ENCODE peak calls at places on chromosomes 6 and 20, in ten cellular contexts. J is stomach; P is heart left ventricle; I is A673; Q is CD8-positive, alpha-beta T cell; N is cardiac muscle cell; F is brain microvascular endothelial cell; Z is H7; A is neural progenitor cell; H is mammary epithelial cell. U is an unnamed sample. For H3K36me3, the result is how much of the 10 kb centered on the place peaks cover.

GRCh38 chr20:49210101-49210749 is 9.0 kb upstream of the DDX27 start:
- DNase-seq in J (no peak), P (no peak), I (no peak), Q (no peak), N (no peak), F (no peak), Z (no peak), A (no peak), H (no peak), U (no peak)

GRCh38 chr6:3719462-3720308 is 31.8 kb downstream of the PXDC1 start:
- DNase-seq in J (no peak), P (no peak), I (no peak), Q (no peak), N (no peak), F (no peak), Z (no peak), A (no peak), H (no peak), U (no peak)

GRCh38 chr20:50552979-50553378 is 42.8 kb downstream of the PTPN1 start:
- DNase-seq in J (no peak), P (no peak), I (no peak), Q (no peak), N (no peak), F (no peak), Z (no peak), A (no peak), H (no peak), U (no peak)

GRCh38 chr6:52263709-52264320 is 19.5 kb upstream of the IL17F start:
- DNase-seq in J (peak), P (peak), I (peak), Q (peak), N (peak), F (peak), Z (peak), A (peak), H (peak), U (peak)

GRCh38 chr6:151695181-151695580 is 112.3 kb upstream of the ESR1 start:
- DNase-seq in J (no peak), P (no peak), I (no peak), Q (no peak), N (no peak), F (no peak), Z (no peak), A (no peak), H (peak), U (no peak)

GRCh38 chr6:110558575-110558974 is 82.2 kb upstream of the SLC22A16 start:
- DNase-seq in J (no peak), P (no peak), I (no peak), Q (no peak), N (no peak), F (no peak), Z (no peak), A (no peak), H (no peak), U (no peak)

GRCh38 chr6:87902383-87902782 is 145.3 kb upstream of the SPACA1 start:
- DNase-seq in J (no peak), P (no peak), I (no peak), Q (no peak), N (no peak), F (no peak), Z (no peak), A (no peak), H (no peak), U (no peak)

GRCh38 chr6:7758456-7758855 is 32.6 kb downstream of the BMP6 start:
- DNase-seq in J (no peak), P (no peak), I (no peak), Q (no peak), N (peak), F (peak), Z (no peak), A (no peak), H (peak), U (no peak)

GRCh38 chr6:123604067-123604466 is 32.7 kb downstream of the TRDN start:
- DNase-seq in J (no peak), P (no peak), I (no peak), Q (no peak), N (no peak), F (no peak), Z (no peak), A (peak), H (no peak), U (no peak)

GRCh38 chr6:165876568-165876967 is 213.5 kb upstream of the PDE10A start:
- DNase-seq in J (no peak), P (peak), I (no peak), Q (no peak), N (peak), F (peak), Z (no peak), A (no peak), H (no peak), U (peak)

GRCh38 chr20:19978511-19979210 is 38.5 kb upstream of the NAA20 start:
- DNase-seq in J (no peak), P (peak), I (no peak), Q (no peak), N (no peak), F (no peak), Z (no peak), A (no peak), H (no peak), U (no peak)

GRCh38 chr20:22861231-22861980 is 173.7 kb upstream of the SSTR4 start:
- DNase-seq in J (no peak), P (no peak), I (no peak), Q (no peak), N (peak), F (peak), Z (no peak), A (no peak), H (no peak), U (no peak)

GRCh38 chr6:107304421-107305025 is 154.8 kb downstream of the PDSS2 start:
- DNase-seq in J (no peak), P (no peak), I (no peak), Q (no peak), N (no peak), F (peak), Z (no peak), A (no peak), H (peak), U (no peak)

GRCh38 chr6:169296622-169297021 is 43.0 kb upstream of the THBS2 start:
- DNase-seq in J (no peak), P (no peak), I (no peak), Q (no peak), N (no peak), F (no peak), Z (no peak), A (no peak), H (no peak), U (no peak)

GRCh38 chr20:11252447-11252846 is 578.6 kb upstream of the JAG1 start:
- DNase-seq in J (no peak), P (no peak), I (no peak), Q (no peak), N (no peak), F (no peak), Z (no peak), A (no peak), H (no peak), U (no peak)

GRCh38 chr20:15047100-15047499 is 709.7 kb upstream of the FLRT3 start:
- DNase-seq in J (no peak), P (no peak), I (no peak), Q (no peak), N (no peak), F (no peak), Z (no peak), A (no peak), H (no peak), U (no peak)

GRCh38 chr6:52176550-52176949 is 9.6 kb upstream of the IL17A start:
- DNase-seq in J (no peak), P (no peak), I (no peak), Q (no peak), N (no peak), F (no peak), Z (no peak), A (no peak), H (no peak), U (no peak)

GRCh38 chr20:47487175-47487917 is 14.3 kb upstream of the NCOA3 start:
- DNase-seq in J (no peak), P (no peak), I (no peak), Q (no peak), N (peak), F (peak), Z (no peak), A (no peak), H (peak), U (no peak)

GRCh38 chr20:2246081-2246491 is 49.7 kb upstream of the TGM3 start:
- DNase-seq in J (no peak), P (no peak), I (peak), Q (no peak), N (no peak), F (no peak), Z (peak), A (peak), H (no peak), U (no peak)

GRCh38 chr6:142420822-142421221 is 119.0 kb downstream of the ADGRG6 start:
- DNase-seq in J (no peak), P (no peak), I (no peak), Q (no peak), N (no peak), F (no peak), Z (no peak), A (no peak), H (no peak), U (no peak)

GRCh38 chr6:37788259-37788658 is 31.3 kb upstream of the ZFAND3 start:
- DNase-seq in J (no peak), P (no peak), I (no peak), Q (no peak), N (no peak), F (no peak), Z (no peak), A (no peak), H (peak), U (no peak)

GRCh38 chr6:14121936-14122344 is 4.4 kb downstream of the CD83 start:
- DNase-seq in J (no peak), P (peak), I (no peak), Q (no peak), N (no peak), F (no peak), Z (no peak), A (no peak), H (no peak), U (no peak)

GRCh38 chr6:104486003-104486402 is 373.7 kb downstream of the HACE1 start:
- DNase-seq in J (no peak), P (no peak), I (peak), Q (no peak), N (no peak), F (no peak), Z (no peak), A (no peak), H (no peak), U (no peak)

GRCh38 chr6:90610671-90611542 is 24.0 kb upstream of the MAP3K7 start:
- DNase-seq in J (no peak), P (peak), I (peak), Q (no peak), N (peak), F (peak), Z (peak), A (peak), H (peak), U (peak)

GRCh38 chr6:138526822-138527235 is 27.5 kb upstream of the NHSL1 start:
- DNase-seq in J (no peak), P (no peak), I (peak), Q (no peak), N (peak), F (no peak), Z (no peak), A (peak), H (no peak), U (no peak)

GRCh38 chr20:36645353-36645752 is 643 bp downstream of the SLA2 start:
- DNase-seq in J (no peak), P (no peak), I (no peak), Q (no peak), N (no peak), F (no peak), Z (no peak), A (no peak), H (no peak), U (no peak)

GRCh38 chr6:13469688-13470087 is 17.7 kb downstream of the GFOD1 start:
- DNase-seq in J (no peak), P (no peak), I (no peak), Q (no peak), N (no peak), F (no peak), Z (no peak), A (no peak), H (no peak), U (no peak)

GRCh38 chr6:11318835-11319813 is 86.7 kb upstream of the NEDD9 start:
- DNase-seq in J (no peak), P (no peak), I (no peak), Q (no peak), N (no peak), F (no peak), Z (no peak), A (no peak), H (peak), U (no peak)

GRCh38 chr20:13384132-13384531 is 163.1 kb downstream of the ISM1 start:
- DNase-seq in J (no peak), P (no peak), I (no peak), Q (no peak), N (no peak), F (no peak), Z (no peak), A (no peak), H (no peak), U (no peak)

GRCh38 chr20:13382786-13383185 is 161.7 kb downstream of the ISM1 start:
- DNase-seq in J (no peak), P (no peak), I (no peak), Q (no peak), N (no peak), F (no peak), Z (no peak), A (no peak), H (no peak), U (no peak)
- H3K36me3 ChIP-seq in J (under half), P (under half), I (under half), Q (under half), N (under half), F (under half), Z (under half), A (under half), H (under half), U (under half)

GRCh38 chr20:62854121-62854520 is 7.5 kb downstream of the TCFL5 start:
- DNase-seq in J (no peak), P (no peak), I (no peak), Q (no peak), N (no peak), F (no peak), Z (no peak), A (no peak), H (no peak), U (no peak)
- H3K36me3 ChIP-seq in J (half or more), P (under half), I (half or more), Q (under half), N (under half), F (under half), Z (under half), A (under half), H (under half), U (under half)

GRCh38 chr20:478010-478948 is 15.9 kb upstream of the TBC1D20 start:
- DNase-seq in J (no peak), P (no peak), I (peak), Q (no peak), N (peak), F (peak), Z (no peak), A (no peak), H (peak), U (no peak)

GRCh38 chr20:481167-481566 is 18.8 kb upstream of the TBC1D20 start:
- DNase-seq in J (no peak), P (no peak), I (no peak), Q (no peak), N (no peak), F (no peak), Z (no peak), A (no peak), H (no peak), U (no peak)

GRCh38 chr20:480044-480443 is 17.7 kb upstream of the TBC1D20 start:
- DNase-seq in J (no peak), P (no peak), I (no peak), Q (no peak), N (no peak), F (no peak), Z (no peak), A (no peak), H (no peak), U (no peak)

GRCh38 chr20:479487-479886 is 17.2 kb upstream of the TBC1D20 start:
- DNase-seq in J (no peak), P (no peak), I (no peak), Q (no peak), N (peak), F (no peak), Z (no peak), A (no peak), H (no peak), U (no peak)

GRCh38 chr20:478949-479429 is 16.7 kb upstream of the TBC1D20 start:
- DNase-seq in J (no peak), P (peak), I (peak), Q (no peak), N (peak), F (peak), Z (peak), A (peak), H (peak), U (no peak)
- H3K36me3 ChIP-seq in J (under half), P (half or more), I (half or more), Q (under half), N (under half), F (under half), Z (under half), A (under half), H (under half), U (under half)

DNA sequence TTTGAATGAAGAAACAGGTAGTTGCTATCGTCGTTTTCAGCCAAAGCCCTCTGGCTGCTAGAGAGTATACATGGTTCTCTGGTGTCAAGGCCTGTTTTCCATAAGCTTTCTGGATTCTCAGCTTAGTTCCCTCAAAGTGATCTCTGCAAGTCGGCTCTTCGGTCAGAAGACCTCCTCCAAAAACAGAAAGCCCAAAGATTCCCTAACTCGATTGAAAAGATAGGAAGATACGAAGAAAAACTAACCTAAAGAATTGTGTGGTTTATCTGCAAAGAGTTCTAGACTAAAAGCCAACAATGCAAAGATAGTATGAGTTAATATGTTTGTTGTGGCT is 545 bp upstream of the ASCC3 start:
- DNase-seq in J (no peak), P (no peak), I (no peak), Q (no peak), N (no peak), F (no peak), Z (no peak), A (peak), H (no peak), U (no peak)
- H3K36me3 ChIP-seq in J (under half), P (under half), I (under half), Q (under half), N (under half), F (under half), Z (under half), A (under half), H (under half), U (under half)

DNA sequence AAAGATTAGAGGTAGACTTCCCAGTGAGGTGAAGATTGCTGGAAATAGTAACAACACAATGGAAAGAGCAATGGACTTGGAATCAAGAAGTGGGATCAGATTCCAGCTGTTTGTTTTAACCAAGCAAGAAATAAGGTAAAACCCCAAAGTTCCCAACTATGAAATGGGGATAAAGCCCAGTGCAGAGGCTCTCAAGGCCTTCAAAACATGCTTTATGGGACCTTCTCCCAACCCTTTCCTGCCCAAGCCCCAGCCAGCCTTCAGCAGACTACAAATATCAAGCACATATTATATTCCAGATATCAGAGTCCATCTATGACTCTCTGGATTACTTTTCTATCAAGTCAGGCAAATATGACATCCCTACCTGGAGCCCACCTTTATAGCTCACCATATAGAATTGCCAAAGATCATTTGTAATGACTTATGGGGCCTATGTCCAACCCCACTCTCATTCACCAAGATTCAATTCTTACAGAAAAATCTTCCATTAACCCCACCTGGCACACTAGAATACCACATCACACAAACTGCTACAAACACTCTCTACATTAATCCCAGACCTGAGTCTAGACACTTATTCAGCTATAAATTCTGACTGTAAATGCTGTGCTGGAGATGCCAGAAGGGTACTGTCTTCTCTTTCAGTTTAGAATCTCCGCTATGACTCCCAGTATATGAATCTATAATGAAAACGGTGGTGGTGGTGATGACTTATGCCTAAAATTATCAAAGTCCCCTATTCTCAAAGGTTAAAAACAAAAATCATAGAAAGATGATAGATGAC is 6.1 kb downstream of the DDX39B start:
- DNase-seq in J (no peak), P (no peak), I (no peak), Q (no peak), N (no peak), F (no peak), Z (no peak), A (no peak), H (no peak), U (no peak)
- H3K36me3 ChIP-seq in J (half or more), P (half or more), I (half or more), Q (half or more), N (half or more), F (half or more), Z (half or more), A (half or more), H (half or more), U (under half)

GRCh38 chr6:161100072-161100471 is 108.5 kb downstream of the MAP3K4 start:
- DNase-seq in J (no peak), P (no peak), I (no peak), Q (no peak), N (no peak), F (no peak), Z (no peak), A (no peak), H (no peak), U (no peak)

GRCh38 chr6:161105408-161105807 is 113.8 kb downstream of the MAP3K4 start:
- DNase-seq in J (no peak), P (no peak), I (no peak), Q (no peak), N (no peak), F (no peak), Z (no peak), A (no peak), H (peak), U (no peak)

GRCh38 chr6:161101517-161101916 is 109.9 kb downstream of the MAP3K4 start:
- DNase-seq in J (no peak), P (no peak), I (peak), Q (no peak), N (no peak), F (no peak), Z (peak), A (peak), H (no peak), U (no peak)

GRCh38 chr6:161104966-161105365 is 113.4 kb downstream of the MAP3K4 start:
- DNase-seq in J (no peak), P (no peak), I (no peak), Q (no peak), N (no peak), F (no peak), Z (no peak), A (no peak), H (peak), U (no peak)

GRCh38 chr6:161103475-161103874 is 111.9 kb downstream of the MAP3K4 start:
- DNase-seq in J (no peak), P (no peak), I (no peak), Q (no peak), N (no peak), F (no peak), Z (no peak), A (no peak), H (no peak), U (no peak)
- H3K36me3 ChIP-seq in J (half or more), P (half or more), I (under half), Q (under half), N (half or more), F (under half), Z (under half), A (under half), H (under half), U (under half)

U was measured in uterus.